ENCODE peak calls at places on chromosomes 11 and 22, in seven cellular contexts. C, H, A, Z, M, L and Y are unnamed samples. For H3K27me3, the result is how much of the 10 kb centered on the place peaks cover.

GRCh38 chr22:23183107-23183698 is 2.9 kb downstream of the BCR start:
- DNase-seq in H (peak), L (peak), C (peak), Z (peak), A (peak), M (peak), Y (peak)

GRCh38 chr11:6650980-6651379 is 4.6 kb downstream of the DCHS1 start:
- DNase-seq in A (peak), L (no peak), C (no peak), H (no peak), M (no peak), Z (no peak), Y (peak)

GRCh38 chr11:12232160-12232559 is 121.8 kb downstream of the MICAL2 start:
- DNase-seq in C (no peak), H (no peak), Z (no peak), M (no peak), L (no peak), A (peak), Y (no peak)

GRCh38 chr22:36510966-36511881 is 4.4 kb upstream of the FOXRED2 start:
- DNase-seq in A (peak), M (peak), C (peak), Z (no peak), H (no peak), L (no peak), Y (peak)

GRCh38 chr11:126384449-126385070 is 29.1 kb downstream of the ST3GAL4 start:
- DNase-seq in C (no peak), A (no peak), L (no peak), M (no peak), H (no peak), Z (no peak), Y (no peak)

GRCh38 chr11:117860139-117860538 is 16.3 kb downstream of the FXYD6 start:
- DNase-seq in A (no peak), Z (no peak), C (no peak), H (no peak), M (peak), L (no peak), Y (no peak)

GRCh38 chr11:50098186-50098725 is 65.6 kb downstream of the OR4C45 start:
- DNase-seq in A (no peak), H (peak), C (no peak), Z (no peak), M (no peak), L (no peak), Y (peak)

GRCh38 chr11:130780437-130780836 is 135.8 kb downstream of the SNX19 start:
- DNase-seq in Z (no peak), H (no peak), A (no peak), M (no peak), C (no peak), L (no peak), Y (no peak)

GRCh38 chr11:117796456-117797428 is at the start of gene DSCAML1:
- DNase-seq in C (no peak), L (no peak), H (no peak), Z (no peak), A (no peak), M (no peak), Y (no peak)

DNA sequence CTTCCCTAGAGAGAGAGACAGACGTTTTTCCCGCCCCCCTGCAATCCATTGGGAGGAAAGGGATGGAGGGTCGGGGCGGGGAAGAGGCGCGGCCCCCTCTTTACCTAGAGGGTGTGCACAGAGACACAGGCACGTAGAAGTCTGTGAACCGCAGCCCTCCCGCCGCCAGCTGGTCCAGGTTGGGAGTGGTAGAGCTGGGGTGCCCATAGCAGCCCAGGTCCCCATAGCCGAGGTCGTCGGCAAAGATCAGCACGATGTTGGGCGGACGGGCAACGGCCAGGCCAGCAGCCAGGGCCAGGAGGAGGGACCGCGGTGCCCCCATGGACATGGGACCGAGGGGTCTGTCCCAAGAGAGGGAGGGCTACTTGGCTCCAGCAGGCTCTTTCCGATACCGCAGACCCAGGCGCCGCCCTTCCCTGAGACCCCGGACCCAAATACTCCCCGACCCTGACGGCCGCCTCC is 469 bp downstream of the ARSA start:
- DNase-seq in L (no peak), C (no peak), A (no peak), Z (peak), H (no peak), M (no peak), Y (no peak)
- TF ChIP-seq CTCF in L (no peak), C (no peak), A (no peak), Z (no peak), H (no peak), M (no peak), Y (no peak)

GRCh38 chr11:66112640-66113098 is 42.6 kb downstream of the PACS1 start:
- DNase-seq in H (peak), Z (no peak), C (peak), L (no peak), M (peak), A (peak), Y (peak)

GRCh38 chr11:66112041-66112491 is 42.0 kb downstream of the PACS1 start:
- DNase-seq in C (no peak), H (no peak), M (no peak), A (no peak), L (no peak), Z (no peak), Y (no peak)

GRCh38 chr11:66111158-66111557 is 41.1 kb downstream of the PACS1 start:
- DNase-seq in A (no peak), L (no peak), M (no peak), H (no peak), Z (no peak), C (no peak), Y (no peak)

GRCh38 chr11:66115638-66116410 is 45.8 kb downstream of the PACS1 start:
- DNase-seq in Z (peak), A (peak), M (no peak), L (no peak), H (no peak), C (no peak), Y (no peak)

DNA sequence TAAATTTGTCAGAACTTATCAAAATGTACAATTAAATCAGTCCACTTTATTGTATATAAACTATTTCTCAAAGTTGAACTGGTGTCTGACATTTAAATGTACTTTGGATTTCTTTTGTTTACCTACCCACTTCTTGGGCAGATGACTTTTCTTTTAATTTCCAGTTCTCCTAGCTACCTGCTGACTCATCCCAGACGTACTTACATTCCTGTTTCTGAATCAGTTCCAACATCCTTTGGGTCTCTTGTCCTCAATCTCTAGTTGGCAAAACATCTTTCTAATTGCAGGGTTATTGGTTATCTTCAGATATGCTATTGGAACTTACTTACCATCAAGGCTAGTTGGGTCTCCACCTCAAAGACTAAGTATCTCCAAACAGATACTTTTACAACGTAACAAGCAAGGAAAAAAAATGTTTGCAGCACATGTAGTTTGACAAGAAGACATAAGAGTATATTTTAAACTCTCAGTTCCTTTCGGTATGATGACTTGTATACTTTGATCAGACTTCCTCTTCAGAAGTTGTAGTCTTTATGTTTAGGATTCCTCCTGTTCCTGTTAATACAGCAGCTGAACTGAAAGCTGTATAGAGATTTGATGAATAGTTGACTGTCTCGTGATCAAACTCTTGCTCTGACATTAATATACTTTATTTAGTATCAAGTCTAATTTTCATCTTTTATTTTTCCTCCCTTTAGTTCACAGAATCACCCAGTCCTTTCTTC is 43.2 kb downstream of the PACS1 start:
- DNase-seq in H (no peak), C (no peak), A (peak), M (no peak), Z (no peak), L (no peak), Y (peak)
- H3K4me3 ChIP-seq in H (no peak), C (no peak), A (no peak), M (no peak), Z (no peak), L (no peak), Y (no peak)

GRCh38 chr11:115391598-115391997 is 112.6 kb downstream of the CADM1 start:
- DNase-seq in C (no peak), M (no peak), H (no peak), L (no peak), A (peak), Z (peak), Y (no peak)

GRCh38 chr11:115398333-115398732 is 105.9 kb downstream of the CADM1 start:
- DNase-seq in H (no peak), M (no peak), L (no peak), Z (no peak), A (peak), C (no peak), Y (no peak)

GRCh38 chr11:115391162-115391561 is 113.1 kb downstream of the CADM1 start:
- DNase-seq in A (no peak), H (no peak), C (no peak), M (no peak), L (no peak), Z (no peak), Y (no peak)

GRCh38 chr11:115396533-115396932 is 107.7 kb downstream of the CADM1 start:
- DNase-seq in M (no peak), H (no peak), L (no peak), A (no peak), Z (no peak), C (no peak), Y (no peak)
- H3K27me3 ChIP-seq in M (under half), H (under half), L (under half), A (under half), Z (under half), C (under half), Y (under half)

DNA sequence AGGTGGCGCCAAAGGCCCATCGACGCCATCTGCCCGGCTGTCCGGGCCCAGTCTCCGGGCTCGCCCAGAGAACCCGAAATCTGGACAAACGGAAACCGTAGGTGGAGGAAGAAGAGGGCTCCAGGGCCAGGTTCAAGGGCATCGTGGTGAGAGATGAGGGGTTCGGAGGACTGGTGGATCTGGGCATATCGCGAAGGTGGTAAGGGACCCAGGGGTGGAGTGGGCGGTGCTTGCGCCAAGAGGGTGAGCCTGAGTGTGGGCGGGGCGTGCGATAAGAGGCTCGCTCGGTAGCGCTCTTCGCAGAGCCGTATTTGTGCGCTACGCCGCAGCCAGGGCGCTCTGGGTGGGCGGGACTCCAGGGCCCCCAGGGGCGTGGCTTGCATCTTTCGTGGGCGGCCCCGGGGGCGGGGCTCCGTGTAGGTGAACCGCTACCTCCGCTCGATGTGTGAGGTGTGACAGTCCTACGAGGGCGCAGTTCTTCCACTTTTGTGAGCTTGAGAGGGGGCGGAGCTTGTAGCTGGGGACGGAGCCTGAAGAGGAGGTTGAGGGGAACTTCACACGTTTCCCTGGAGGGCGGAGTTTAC is 4.8 kb downstream of the CD248 start:
- DNase-seq in Z (peak), L (peak), H (peak), M (peak), A (peak), C (peak), Y (peak)
- TF ChIP-seq CTCF in Z (peak), L (peak), H (peak), M (peak), A (peak), C (peak), Y (peak)

GRCh38 chr22:38271101-38271500 is 1.7 kb downstream of the TMEM184B start:
- DNase-seq in M (no peak), C (no peak), A (no peak), L (no peak), H (no peak), Z (no peak), Y (no peak)
- H3K4me3 ChIP-seq in M (no peak), C (no peak), A (no peak), L (peak), H (no peak), Z (peak), Y (no peak)

DNA sequence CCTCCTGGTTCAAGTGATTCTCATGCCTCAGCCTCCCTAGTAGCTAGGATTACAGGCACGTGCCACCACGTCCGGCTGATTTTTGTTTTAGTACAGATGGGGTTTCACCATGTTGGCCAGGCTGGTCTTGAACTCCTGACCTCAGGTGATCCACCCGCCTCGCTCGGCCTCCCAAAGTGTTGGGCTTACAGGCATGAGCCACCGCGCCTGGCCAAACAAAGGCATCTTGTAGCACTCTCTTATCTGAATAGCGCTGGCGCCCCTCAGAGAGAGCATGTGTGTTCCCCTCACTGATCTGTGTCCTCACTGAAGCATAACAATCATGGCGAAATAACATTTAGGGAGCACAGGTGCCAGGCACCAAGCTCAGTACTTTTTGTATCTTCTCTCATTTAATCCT is 7.2 kb downstream of the DAGLA start:
- DNase-seq in H (no peak), Z (no peak), L (no peak), M (no peak), A (no peak), C (no peak), Y (no peak)
- H3K27me3 ChIP-seq in H (under half), Z (half or more), L (under half), M (under half), A (half or more), C (under half), Y (under half)

DNA sequence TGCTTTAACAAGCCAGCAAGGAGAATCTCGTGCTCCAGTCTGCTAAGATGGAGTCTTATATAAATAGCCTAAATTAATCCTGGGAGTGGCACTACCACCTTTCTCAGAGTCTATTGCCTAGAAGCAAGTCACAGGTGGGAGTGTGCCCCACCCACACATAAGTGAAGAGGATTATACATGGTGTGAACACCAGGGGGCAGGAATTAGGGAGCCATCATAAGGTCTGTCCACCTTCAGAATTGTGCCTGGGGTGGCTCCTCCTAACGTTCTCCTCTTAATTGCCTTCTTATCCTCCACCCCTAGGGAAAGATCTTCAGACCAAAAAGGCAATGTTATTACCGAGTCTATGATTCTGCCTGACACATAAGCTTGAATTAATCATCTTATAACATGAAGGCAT is 276.8 kb upstream of the SESN3 start:
- DNase-seq in C (no peak), L (no peak), H (no peak), A (no peak), Z (no peak), M (no peak), Y (no peak)
- TF ChIP-seq CTCF in C (no peak), L (no peak), H (no peak), A (no peak), Z (no peak), M (no peak), Y (no peak)

GRCh38 chr11:34075178-34075820 is 23.8 kb downstream of the CAPRIN1 start:
- DNase-seq in Z (no peak), M (no peak), L (no peak), H (no peak), A (peak), C (no peak), Y (peak)
- H3K4me3 ChIP-seq in Z (no peak), M (no peak), L (no peak), H (no peak), A (no peak), C (no peak), Y (no peak)